ENCODE peak calls at places on chromosomes 3 and 15, in four cellular contexts. N, U, A and F are unnamed samples.

GRCh38 chr3:54733079-54733478 is 194.8 kb downstream of the LRTM1 start:
- DNase-seq in N (no peak), A (peak), U (no peak), F (no peak)

GRCh38 chr3:106348142-106348690 is 479.4 kb upstream of the CBLB start:
- DNase-seq in U (no peak), N (no peak), A (peak), F (no peak)

GRCh38 chr3:150081084-150081483 is 110.4 kb upstream of the PFN2 start:
- DNase-seq in U (no peak), N (no peak), A (no peak), F (no peak)

GRCh38 chr15:66369773-66370651 is 13.5 kb upstream of the TIPIN start:
- DNase-seq in N (no peak), U (no peak), A (peak), F (no peak)

GRCh38 chr15:66673410-66674322 is 28.4 kb upstream of the SMAD6 start:
- DNase-seq in A (no peak), U (no peak), N (peak), F (no peak)

GRCh38 chr3:52229656-52230055 is 4.2 kb upstream of the TLR9 start:
- DNase-seq in A (no peak), N (no peak), U (no peak), F (no peak)

GRCh38 chr15:33149919-33150318 is 44.6 kb downstream of the FMN1 start:
- DNase-seq in U (no peak), A (no peak), N (no peak), F (no peak)

GRCh38 chr3:64244011-64244942 is 19.0 kb upstream of the PRICKLE2 start:
- DNase-seq in A (peak), N (no peak), U (no peak), F (no peak)